ENCODE peak calls at places on chromosomes 12 and 14, in six cellular contexts. C is lower lobe of right lung, F is upper lobe of left lung, J is SK-N-SH, M is HCT116, O is aorta. N is an unnamed sample. For H3K27me3, the result is how much of the 10 kb centered on the place peaks cover.

GRCh38 chr12:116339800-116340371 is 62.4 kb upstream of the MED13L start:
- DNase-seq in C (no peak), F (no peak), J (no peak), O (peak), M (no peak), N (no peak)

GRCh38 chr14:101922866-101923265 is 41.5 kb upstream of the DYNC1H1 start:
- DNase-seq in M (no peak), F (no peak), O (no peak), J (no peak), C (no peak), N (no peak)

GRCh38 chr12:3160081-3160480 is 82.9 kb downstream of the TSPAN9 start:
- DNase-seq in C (no peak), F (no peak), O (no peak), M (no peak), J (no peak), N (no peak)

GRCh38 chr14:30874999-30875787 is 834 bp downstream of the COCH start:
- DNase-seq in F (no peak), C (no peak), J (no peak), O (peak), M (no peak), N (no peak)

GRCh38 chr14:102046337-102047278 is 40.2 kb downstream of the HSP90AA1 start:
- DNase-seq in F (peak), J (peak), M (peak), O (peak), C (peak), N (no peak)

GRCh38 chr12:106709068-106709511 is 65.4 kb upstream of the RIC8B start:
- DNase-seq in O (no peak), C (peak), J (no peak), M (no peak), F (peak), N (no peak)

GRCh38 chr14:24437020-24437735 is 5.4 kb downstream of the SDR39U1 start:
- DNase-seq in J (no peak), F (no peak), O (no peak), M (no peak), C (no peak), N (no peak)

GRCh38 chr12:46363582-46364299 is 8.8 kb downstream of the SLC38A2 start:
- DNase-seq in C (no peak), J (no peak), M (no peak), O (no peak), F (no peak), N (no peak)

GRCh38 chr12:104090685-104091084 is 26.4 kb downstream of the HCFC2 start:
- DNase-seq in F (no peak), J (no peak), O (no peak), M (no peak), C (no peak), N (no peak)

GRCh38 chr14:77782202-77782601 is 17.7 kb upstream of the ADCK1 start:
- DNase-seq in M (no peak), J (no peak), C (no peak), O (no peak), F (no peak), N (no peak)

GRCh38 chr12:104294845-104295674 is 8.5 kb upstream of the EID3 start:
- DNase-seq in O (no peak), C (no peak), F (no peak), J (no peak), M (no peak), N (no peak)

GRCh38 chr14:44763356-44763755 is 198.4 kb downstream of the KLHL28 start:
- DNase-seq in J (no peak), O (no peak), C (no peak), M (no peak), F (no peak), N (no peak)

GRCh38 chr12:8075935-8076334 is 6.1 kb upstream of the NECAP1 start:
- DNase-seq in F (no peak), C (no peak), J (no peak), M (no peak), O (no peak), N (no peak)

GRCh38 chr12:31797230-31797872 is 68.5 kb upstream of the AMN1 start:
- DNase-seq in C (no peak), J (no peak), M (no peak), F (no peak), O (no peak), N (no peak)

GRCh38 chr12:47824198-47824597 is 4.5 kb upstream of the HDAC7 start:
- DNase-seq in F (no peak), M (no peak), J (no peak), O (no peak), C (no peak), N (no peak)

GRCh38 chr12:106861984-106862894 is 87.8 kb downstream of the RIC8B start:
- DNase-seq in O (no peak), F (no peak), M (no peak), J (no peak), C (no peak), N (peak)

GRCh38 chr14:88490168-88490567 is 64.6 kb downstream of the PTPN21 start:
- DNase-seq in M (no peak), F (no peak), J (no peak), O (no peak), C (no peak), N (no peak)

GRCh38 chr14:85178869-85179268 is 351.1 kb upstream of the FLRT2 start:
- DNase-seq in F (no peak), J (no peak), M (no peak), O (no peak), C (no peak), N (no peak)

GRCh38 chr12:10214131-10214876 is 1.6 kb downstream of the GABARAPL1 start:
- DNase-seq in C (no peak), O (no peak), J (no peak), F (no peak), M (no peak), N (no peak)

GRCh38 chr12:5193569-5193968 is 149.9 kb downstream of the KCNA5 start:
- DNase-seq in F (no peak), J (no peak), M (no peak), O (no peak), C (no peak), N (no peak)

DNA sequence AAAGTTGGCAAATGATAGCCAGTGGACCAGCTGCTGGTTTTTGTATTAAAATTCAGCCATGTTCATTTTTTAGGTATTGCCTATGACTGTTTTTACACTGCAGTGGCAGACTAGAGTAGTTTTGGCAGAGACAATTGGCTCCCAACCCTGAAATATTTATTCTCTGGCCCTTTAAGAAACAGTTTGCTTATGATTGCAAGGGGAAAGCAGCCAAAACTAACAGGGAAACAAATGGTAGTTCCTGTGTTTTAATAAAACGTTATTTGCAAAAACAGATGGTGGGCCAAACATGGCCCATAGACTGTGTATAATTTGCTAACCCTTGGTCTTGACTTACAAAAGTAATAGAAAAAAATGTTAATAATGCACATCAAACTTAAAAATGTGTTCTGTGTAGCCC is 110.3 kb downstream of the ALX1 start:
- DNase-seq in F (no peak), O (no peak), J (no peak), C (no peak), M (no peak), N (no peak)
- H3K4me3 ChIP-seq in F (no peak), O (no peak), J (no peak), C (no peak), M (no peak), N (no peak)

GRCh38 chr12:111027431-111027830 is 107.1 kb upstream of the MYL2 start:
- DNase-seq in F (no peak), M (no peak), O (no peak), C (no peak), J (no peak), N (no peak)
- H3K27me3 ChIP-seq in F (under half), M (under half), O (under half), C (half or more), J (under half), N (under half)

DNA sequence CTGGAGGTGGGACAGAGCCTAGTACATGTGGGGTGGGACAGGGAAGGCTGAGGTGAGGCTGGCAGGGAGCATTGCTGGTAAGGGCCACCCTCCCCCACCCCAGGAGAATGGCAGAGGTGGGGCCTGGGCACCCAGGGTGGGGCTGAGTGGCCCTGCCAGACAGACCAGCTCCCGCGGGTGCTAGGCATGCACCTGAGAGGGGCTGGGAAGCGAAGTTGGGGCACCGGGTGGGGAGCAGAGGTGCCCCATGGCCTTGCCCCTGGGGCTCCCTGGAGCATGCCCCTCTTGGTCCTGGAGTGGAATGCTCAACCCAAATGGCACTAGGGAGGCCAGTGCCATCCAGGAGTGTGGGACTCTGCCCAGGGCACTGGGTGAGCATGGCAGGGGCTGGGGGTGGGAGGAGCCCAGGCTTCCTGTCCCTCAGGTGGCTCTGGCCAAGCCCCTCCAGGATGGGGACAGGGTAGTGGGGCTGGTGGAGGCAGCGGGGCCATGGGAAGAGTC is 1.3 kb downstream of the TNFAIP2 start:
- DNase-seq in O (peak), M (no peak), J (no peak), C (no peak), F (no peak), N (no peak)
- H3K4me3 ChIP-seq in O (no peak), M (peak), J (no peak), C (peak), F (peak), N (peak)

DNA sequence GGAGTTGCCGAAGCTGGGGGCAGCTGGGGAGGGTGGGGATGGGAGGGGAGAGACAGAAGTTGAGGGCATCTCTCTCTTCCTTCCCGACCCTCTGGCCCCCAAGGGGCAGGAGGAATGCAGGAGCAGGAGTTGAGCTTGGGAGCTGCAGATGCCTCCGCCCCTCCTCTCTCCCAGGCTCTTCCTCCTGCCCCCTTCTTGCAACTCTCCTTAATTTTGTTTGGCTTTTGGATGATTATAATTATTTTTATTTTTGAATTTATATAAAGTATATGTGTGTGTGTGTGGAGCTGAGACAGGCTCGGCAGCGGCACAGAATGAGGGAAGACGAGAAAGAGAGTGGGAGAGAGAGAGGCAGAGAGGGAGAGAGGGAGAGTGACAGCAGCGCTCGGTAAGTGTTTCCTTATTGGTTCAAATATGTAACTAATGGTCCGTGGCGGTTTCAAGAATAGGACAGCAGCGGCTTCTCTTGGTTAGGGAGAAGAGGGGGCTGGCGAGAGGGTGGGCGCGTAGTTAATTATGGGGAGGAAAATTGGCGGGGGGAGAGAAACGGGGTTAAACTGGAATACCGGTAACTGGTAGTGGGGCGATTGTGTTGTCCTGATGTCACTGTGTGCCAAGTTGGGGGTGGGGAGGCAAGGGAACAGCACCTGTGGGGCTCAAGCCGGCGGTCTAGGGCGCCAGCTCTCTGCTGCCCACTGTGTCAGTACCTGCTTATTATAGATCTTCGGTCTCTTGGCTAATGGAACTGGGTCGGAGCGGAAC is 8.4 kb downstream of the HOXC8 start:
- DNase-seq in O (no peak), C (no peak), J (peak), M (no peak), F (no peak), N (no peak)
- H3K27me3 ChIP-seq in O (under half), C (half or more), J (under half), M (under half), F (half or more), N (under half)

GRCh38 chr14:73223049-73223448 is 14.3 kb upstream of the PAPLN start:
- DNase-seq in O (peak), C (no peak), M (no peak), F (no peak), J (no peak), N (no peak)
- H3K4me3 ChIP-seq in O (no peak), C (no peak), M (no peak), F (no peak), J (no peak), N (no peak)

GRCh38 chr14:56810850-56811595 is 744 bp upstream of the OTX2 start:
- DNase-seq in J (no peak), F (no peak), O (no peak), M (no peak), C (no peak), N (no peak)
- H3K27me3 ChIP-seq in J (half or more), F (half or more), O (under half), M (under half), C (half or more), N (under half)

GRCh38 chr14:55074662-55075061 is 23.2 kb downstream of the MAPK1IP1L start:
- DNase-seq in F (no peak), J (no peak), M (no peak), O (no peak), C (no peak), N (no peak)
- H3K4me3 ChIP-seq in F (no peak), J (no peak), M (no peak), O (no peak), C (no peak), N (no peak)